ENCODE peak calls at places on chromosome 6, in ten cellular contexts. U is GM12878; D is activated T-helper 1 cell treated with Interleukin-2 at 50 U/mL for 16 hours; P is neuronal stem cell; O is AG20443; Y is uterus; H is cerebellum; N is HFFc6; Z is OCI-LY7; M is stimulated activated CD8-positive, alpha-beta memory T cell treated with anti-CD3 and anti-CD28 coated beads, Interleukin-4, amount 100 ng/mL, for 24 hours. W is an unnamed sample.

GRCh38 chr6:68194846-68195478 is 440.1 kb upstream of the ADGRB3 start:
- DNase-seq in U (no peak), D (no peak), P (no peak), O (no peak), Y (no peak), H (no peak), N (no peak), Z (no peak), M (no peak), W (no peak)

GRCh38 chr6:96460052-96460700 is 61.4 kb upstream of the UFL1 start:
- DNase-seq in U (no peak), D (no peak), P (no peak), O (no peak), Y (no peak), H (peak), N (no peak), Z (no peak), M (no peak), W (no peak)

GRCh38 chr6:152232494-152233151 is 404.5 kb downstream of the SYNE1 start:
- DNase-seq in U (no peak), D (no peak), P (no peak), O (peak), Y (no peak), H (no peak), N (peak), Z (no peak), M (no peak), W (no peak)

GRCh38 chr6:94636780-94637385 is 940.5 kb upstream of the MANEA start:
- DNase-seq in U (no peak), D (no peak), P (peak), O (no peak), Y (no peak), H (no peak), N (no peak), Z (peak), M (no peak), W (peak)

GRCh38 chr6:72446427-72446826 is 175.4 kb upstream of the KCNQ5 start:
- DNase-seq in U (no peak), D (no peak), P (no peak), O (peak), Y (no peak), H (no peak), N (peak), Z (no peak), M (no peak), W (no peak)

GRCh38 chr6:166387642-166388325 is 5.0 kb upstream of the MPC1 start:
- DNase-seq in U (no peak), D (no peak), P (no peak), O (no peak), Y (no peak), H (no peak), N (no peak), Z (no peak), M (no peak), W (no peak)

GRCh38 chr6:170050591-170051041 is 240.3 kb downstream of the DLL1 start:
- DNase-seq in U (no peak), D (no peak), P (no peak), O (no peak), Y (no peak), H (no peak), N (no peak), Z (no peak), M (no peak), W (no peak)

GRCh38 chr6:1117530-1118286 is 194.2 kb upstream of the FOXQ1 start:
- DNase-seq in U (no peak), D (no peak), P (no peak), O (no peak), Y (no peak), H (no peak), N (no peak), Z (no peak), M (no peak), W (no peak)

W was measured in Karpas-422.